ENCODE peak calls at places on chromosomes 5 and 9, in five cellular contexts. S is adipocyte, O is COR-L47, G is substantia nigra, M is Peyer's patch. Z is an unnamed sample.

GRCh38 chr5:81838307-81838906 is 87.5 kb upstream of the SSBP2 start:
- DNase-seq in S (peak), O (peak), G (peak), M (no peak), Z (peak)

GRCh38 chr5:18745591-18745987 is 1111.3 kb downstream of the TAF11L14 start:
- DNase-seq in S (no peak), O (peak), G (peak), M (no peak), Z (no peak)

GRCh38 chr5:176754376-176754942 is 55.9 kb upstream of the UNC5A start:
- DNase-seq in S (no peak), O (no peak), G (no peak), M (no peak), Z (no peak)

GRCh38 chr5:177494356-177495195 is 2.8 kb downstream of the PDLIM7 start:
- DNase-seq in S (peak), O (peak), G (no peak), M (no peak), Z (peak)

GRCh38 chr9:17611342-17611741 is 32.5 kb downstream of the SH3GL2 start:
- DNase-seq in S (no peak), O (no peak), G (no peak), M (no peak), Z (no peak)

GRCh38 chr5:82259172-82259800 is 18.9 kb downstream of the RPS23 start:
- DNase-seq in S (peak), O (peak), G (no peak), M (no peak), Z (peak)

GRCh38 chr9:24879591-24879990 is 333.9 kb upstream of the IZUMO3 start:
- DNase-seq in S (no peak), O (no peak), G (no peak), M (no peak), Z (no peak)

GRCh38 chr9:129656795-129657390 is 8.6 kb upstream of the PRRX2 start:
- DNase-seq in S (peak), O (no peak), G (no peak), M (no peak), Z (no peak)

GRCh38 chr9:98999152-98999525 is 55.4 kb downstream of the COL15A1 start:
- DNase-seq in S (no peak), O (no peak), G (no peak), M (peak), Z (no peak)

GRCh38 chr5:126016256-126016655 is 407.0 kb upstream of the GRAMD2B start:
- DNase-seq in S (peak), O (no peak), G (peak), M (no peak), Z (peak)

GRCh38 chr9:34675048-34675714 is 12.7 kb upstream of the CCL27 start:
- DNase-seq in S (peak), O (peak), G (peak), M (peak), Z (peak)

GRCh38 chr5:167790462-167791260 is 500.8 kb upstream of the WWC1 start:
- DNase-seq in S (peak), O (no peak), G (no peak), M (no peak), Z (no peak)

GRCh38 chr9:129178579-129178909 is 483 bp upstream of the IER5L start:
- DNase-seq in S (no peak), O (peak), G (no peak), M (no peak), Z (no peak)

GRCh38 chr5:32474201-32474854 is 29.8 kb upstream of the ZFR start:
- DNase-seq in S (no peak), O (no peak), G (no peak), M (no peak), Z (no peak)

GRCh38 chr9:83013867-83014605 is 48.9 kb downstream of the RASEF start:
- DNase-seq in S (peak), O (no peak), G (no peak), M (no peak), Z (peak)

GRCh38 chr9:69389437-69389995 is 64.5 kb downstream of the ENTREP1 start:
- DNase-seq in S (no peak), O (peak), G (no peak), M (no peak), Z (no peak)

GRCh38 chr5:6837519-6838110 is 124.4 kb downstream of the TENT4A start:
- DNase-seq in S (peak), O (no peak), G (no peak), M (no peak), Z (no peak)